ENCODE peak calls at places on chromosomes 11 and 22, in eight cellular contexts. Q is GM03348, C is neural crest cell, N is activated gamma-delta T cell treated with Interleukin-2 at 50 U/mL for 16 hours, X is H54, F is coronary artery, M is T-cell, S is stomach. L is an unnamed sample.

GRCh38 chr11:130553306-130553705 is 104.9 kb downstream of the ADAMTS15 start:
- DNase-seq in Q (peak), C (no peak), N (no peak), X (no peak), F (no peak), M (no peak), S (no peak), L (no peak)

GRCh38 chr11:102614485-102614884 is 10.6 kb downstream of the MMP20 start:
- DNase-seq in Q (no peak), C (no peak), N (no peak), X (no peak), F (no peak), M (no peak), S (no peak), L (no peak)

GRCh38 chr11:64373598-64373974 is 14.6 kb downstream of the RPS6KA4 start:
- DNase-seq in Q (no peak), C (no peak), N (no peak), X (no peak), F (no peak), M (no peak), S (no peak), L (no peak)

GRCh38 chr22:44442856-44443595 is 55.0 kb downstream of the RTL6 start:
- DNase-seq in Q (no peak), C (no peak), N (no peak), X (no peak), F (peak), M (no peak), S (no peak), L (no peak)

GRCh38 chr11:26332572-26332915 is 614 bp downstream of the ANO3 start:
- DNase-seq in Q (no peak), C (no peak), N (no peak), X (no peak), F (no peak), M (no peak), S (no peak), L (no peak)

GRCh38 chr11:27700351-27701261 is at the start of gene BDNF:
- DNase-seq in Q (peak), C (no peak), N (no peak), X (peak), F (no peak), M (no peak), S (no peak), L (peak)

GRCh38 chr22:46538816-46539163 is 1.4 kb upstream of the CELSR1 start:
- DNase-seq in Q (peak), C (no peak), N (no peak), X (no peak), F (no peak), M (no peak), S (no peak), L (no peak)

GRCh38 chr22:50105529-50106100 is 15.8 kb downstream of the MOV10L1 start:
- DNase-seq in Q (no peak), C (no peak), N (no peak), X (no peak), F (no peak), M (no peak), S (no peak), L (no peak)

GRCh38 chr11:114121744-114122504 is 62.4 kb downstream of the ZBTB16 start:
- DNase-seq in Q (no peak), C (no peak), N (no peak), X (no peak), F (no peak), M (no peak), S (no peak), L (no peak)

GRCh38 chr11:8709002-8709672 is 26.5 kb downstream of the RPL27A start:
- DNase-seq in Q (peak), C (no peak), N (no peak), X (no peak), F (peak), M (no peak), S (peak), L (no peak)

GRCh38 chr11:120168960-120169681 is 31.2 kb upstream of the TRIM29 start:
- DNase-seq in Q (peak), C (peak), N (peak), X (no peak), F (peak), M (peak), S (peak), L (peak)

GRCh38 chr11:27216268-27217149 is 146.5 kb downstream of the CCDC34 start:
- DNase-seq in Q (peak), C (no peak), N (no peak), X (no peak), F (no peak), M (no peak), S (no peak), L (no peak)

GRCh38 chr11:76624515-76625379 is 45.8 kb downstream of the LRRC32 start:
- DNase-seq in Q (no peak), C (no peak), N (no peak), X (no peak), F (no peak), M (no peak), S (no peak), L (no peak)

GRCh38 chr11:110735431-110736157 is 23.4 kb upstream of the ARHGAP20 start:
- DNase-seq in Q (no peak), C (no peak), N (no peak), X (no peak), F (no peak), M (no peak), S (no peak), L (no peak)

GRCh38 chr22:32411388-32411787 is 659 bp downstream of the RTCB start:
- DNase-seq in Q (peak), C (no peak), N (no peak), X (peak), F (no peak), M (no peak), S (no peak), L (no peak)

GRCh38 chr11:133746663-133747306 is 98.5 kb downstream of the SPATA19 start:
- DNase-seq in Q (no peak), C (no peak), N (no peak), X (no peak), F (no peak), M (no peak), S (no peak), L (no peak)

GRCh38 chr22:38732251-38732815 is 23.5 kb downstream of the SUN2 start:
- DNase-seq in Q (no peak), C (no peak), N (no peak), X (no peak), F (no peak), M (no peak), S (peak), L (no peak)

L was measured in neuronal stem cell.